ENCODE peak calls at places on chromosomes 6 and 20, in eight cellular contexts. V is stomach, X is A549, D is ovary, M is right lobe of liver, Y is heart left ventricle, S is uterus, E is thyroid gland. K is an unnamed sample.

GRCh38 chr20:41395669-41396664 is 29.3 kb upstream of the EMILIN3 start:
- DNase-seq in S (no peak), D (no peak), M (no peak), X (no peak), E (no peak), Y (no peak), V (no peak), K (no peak)

GRCh38 chr6:72022830-72023229 is 136.5 kb downstream of the RIMS1 start:
- DNase-seq in Y (no peak), M (no peak), S (no peak), E (no peak), D (no peak), X (no peak), V (no peak), K (no peak)

GRCh38 chr20:57698191-57698866 is 11.5 kb downstream of the PMEPA1 start:
- DNase-seq in M (no peak), S (peak; percentile 68), V (peak; percentile 40), D (no peak), X (peak; percentile 99), Y (no peak), E (no peak), K (no peak)

GRCh38 chr20:34536798-34537394 is 20.7 kb downstream of the DYNLRB1 start:
- DNase-seq in V (peak; percentile 73), D (no peak), E (peak; percentile 32), Y (peak; percentile 74), X (no peak), M (peak; percentile 59), S (no peak), K (no peak)

GRCh38 chr20:36827541-36828279 is 48.2 kb upstream of the TLDC2 start:
- DNase-seq in S (no peak), E (no peak), D (no peak), X (no peak), M (no peak), V (no peak), Y (peak; percentile 85), K (no peak)

GRCh38 chr6:166540631-166541331 is 45.7 kb downstream of the RAMACL start:
- DNase-seq in X (no peak), Y (peak; percentile 56), E (no peak), D (no peak), M (no peak), V (peak; percentile 28), S (no peak), K (no peak)

GRCh38 chr6:148934956-148935355 is 188.1 kb downstream of the UST start:
- DNase-seq in Y (no peak), E (no peak), V (no peak), D (no peak), X (no peak), S (no peak), M (no peak), K (no peak)

GRCh38 chr6:23547851-23548250 is 578.2 kb upstream of the NRSN1 start:
- DNase-seq in X (no peak), V (no peak), S (no peak), M (no peak), D (no peak), Y (no peak), E (no peak), K (no peak)

GRCh38 chr6:127833336-127833735 is 67.5 kb downstream of the THEMIS start:
- DNase-seq in Y (no peak), E (no peak), D (no peak), V (no peak), S (no peak), X (no peak), M (no peak), K (no peak)

GRCh38 chr20:17453592-17453991 is 77.6 kb downstream of the BFSP1 start:
- DNase-seq in X (no peak), M (no peak), V (no peak), S (no peak), D (no peak), E (no peak), Y (no peak), K (no peak)

GRCh38 chr6:32935551-32936246 is 5.1 kb downstream of the HLA-DMB start:
- DNase-seq in V (no peak), M (no peak), X (no peak), Y (no peak), D (no peak), S (no peak), E (no peak), K (no peak)

GRCh38 chr6:32933661-32934085 is 7.2 kb downstream of the HLA-DMB start:
- DNase-seq in D (peak; percentile 80), M (peak; percentile 77), X (peak; percentile 65), Y (peak; percentile 76), S (peak; percentile 84), E (peak; percentile 78), V (peak; percentile 86), K (peak; percentile 74)

GRCh38 chr6:32936247-32937152 is 4.3 kb downstream of the HLA-DMB start:
- DNase-seq in V (no peak), X (no peak), S (no peak), E (peak; percentile 83), D (no peak), M (no peak), Y (no peak), K (no peak)

GRCh38 chr6:32932132-32932868 is 8.5 kb downstream of the HLA-DMB start:
- DNase-seq in S (no peak), X (no peak), E (peak; percentile 40), V (no peak), Y (no peak), M (no peak), D (no peak), K (no peak)

GRCh38 chr6:32931211-32931610 is 9.6 kb downstream of the HLA-DMB start:
- DNase-seq in D (no peak), E (no peak), X (no peak), Y (no peak), V (no peak), S (no peak), M (no peak), K (no peak)
- H3K4me1 ChIP-seq in D (no peaks in the 10 kb centered on the region), E (peaks cover 21% of the 10 kb centered on the region), X (no peaks in the 10 kb centered on the region), Y (no peaks in the 10 kb centered on the region), V (peaks cover 10% of the 10 kb centered on the region), S (no peaks in the 10 kb centered on the region), M (no peaks in the 10 kb centered on the region), K (no peaks in the 10 kb centered on the region)

GRCh38 chr6:7636151-7636550 is 46.2 kb downstream of the SNRNP48 start:
- DNase-seq in S (no peak), D (no peak), M (no peak), V (no peak), X (no peak), Y (no peak), E (no peak), K (no peak)

GRCh38 chr6:7642784-7643183 is 52.8 kb downstream of the SNRNP48 start:
- DNase-seq in E (no peak), M (no peak), X (no peak), V (no peak), S (no peak), D (no peak), Y (no peak), K (no peak)

GRCh38 chr6:7639427-7639826 is 49.4 kb downstream of the SNRNP48 start:
- DNase-seq in D (no peak), S (no peak), E (no peak), M (no peak), X (no peak), Y (no peak), V (no peak), K (no peak)

GRCh38 chr6:7644394-7644793 is 54.4 kb downstream of the SNRNP48 start:
- DNase-seq in M (no peak), E (no peak), D (no peak), S (no peak), V (no peak), X (no peak), Y (no peak), K (no peak)

DNA sequence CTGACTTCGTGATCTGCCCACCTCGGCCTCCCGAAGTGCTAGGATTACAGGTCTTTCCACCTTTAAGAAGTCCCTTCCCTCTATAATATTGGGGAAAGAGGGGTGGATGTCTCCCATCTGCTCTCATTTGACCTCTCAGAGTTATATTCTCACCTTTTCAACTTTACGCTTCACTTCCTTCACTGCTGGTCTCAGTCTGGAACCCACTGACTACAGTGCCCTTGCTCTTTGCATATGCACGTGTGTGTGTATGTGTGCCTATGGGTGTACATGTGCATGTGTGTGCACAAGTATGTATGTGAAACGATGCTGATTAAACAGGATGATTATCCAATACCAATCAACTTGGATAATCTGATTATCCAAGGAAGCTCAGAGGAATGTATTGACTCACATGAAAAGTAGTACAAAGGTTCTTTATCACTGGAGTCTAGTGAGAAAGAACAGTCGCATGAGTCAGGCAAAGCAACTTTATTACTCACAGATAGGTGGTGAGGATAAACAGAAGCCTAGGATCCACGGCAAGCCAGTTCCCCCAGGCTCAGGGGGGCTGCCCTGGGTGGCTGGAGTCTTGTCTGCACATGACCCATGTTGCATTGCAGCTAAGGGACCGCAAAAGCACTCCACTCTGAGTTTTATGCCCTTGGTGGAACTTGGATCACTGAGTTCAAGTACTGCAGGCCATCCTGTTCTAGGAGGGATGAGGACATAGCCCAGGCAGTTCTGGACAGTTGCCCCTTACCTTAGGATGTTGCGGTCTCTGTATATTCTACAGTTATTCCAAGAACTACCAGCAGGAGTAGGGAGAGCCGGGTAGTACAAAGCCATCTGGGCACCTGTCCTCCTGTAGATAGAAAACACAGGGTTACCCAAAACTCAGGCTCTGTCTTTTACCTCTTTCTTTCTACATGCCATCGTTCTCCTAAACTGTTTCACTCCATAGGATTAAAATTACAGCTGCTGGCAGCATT is 50.9 kb downstream of the SNRNP48 start:
- DNase-seq in M (no peak), D (no peak), Y (no peak), E (no peak), S (no peak), V (no peak), X (peak; percentile 25), K (no peak)
- TF ChIP-seq POLR2A in M (no peak), D (no peak), Y (no peak), E (no peak), S (no peak), V (no peak), X (no peak), K (no peak)

GRCh38 chr6:15282334-15282733 is 36.5 kb downstream of the JARID2 start:
- DNase-seq in M (no peak), Y (no peak), X (no peak), D (no peak), E (no peak), V (no peak), S (no peak), K (no peak)
- H3K4me1 ChIP-seq in M (no peaks in the 10 kb centered on the region), Y (peaks cover 10% of the 10 kb centered on the region), X (peaks cover 55% of the 10 kb centered on the region), D (peaks cover 6% of the 10 kb centered on the region), E (peaks cover 18% of the 10 kb centered on the region), V (peaks cover 72% of the 10 kb centered on the region), S (no peaks in the 10 kb centered on the region), K (peaks cover 10% of the 10 kb centered on the region)

GRCh38 chr6:125986956-125987617 is 747 bp downstream of the TRMT11 start:
- DNase-seq in X (peak; percentile 22), Y (no peak), E (no peak), V (no peak), M (no peak), D (no peak), S (no peak), K (no peak)

GRCh38 chr6:125988280-125988679 is 1.9 kb downstream of the TRMT11 start:
- DNase-seq in S (no peak), V (no peak), X (no peak), D (no peak), E (no peak), M (no peak), Y (no peak), K (no peak)

GRCh38 chr6:125985967-125986294 is 409 bp upstream of the TRMT11 start:
- DNase-seq in X (no peak), S (no peak), Y (no peak), E (no peak), M (no peak), V (no peak), D (no peak), K (no peak)

GRCh38 chr6:125985522-125985921 is 818 bp upstream of the TRMT11 start:
- DNase-seq in E (no peak), D (no peak), V (no peak), Y (no peak), X (no peak), S (no peak), M (no peak), K (no peak)

GRCh38 chr6:125986295-125986955 is at the start of gene TRMT11:
- DNase-seq in D (peak; percentile 87), S (peak; percentile 86), Y (peak; percentile 91), X (peak; percentile 85), E (peak; percentile 93), M (peak; percentile 91), V (peak; percentile 90), K (peak; percentile 89)
- TF ChIP-seq POLR2A in D (peak; percentile 81), S (peak; percentile 78), Y (peak; percentile 61), X (peak; percentile 90), E (peak; percentile 92), M (peak; percentile 94), V (no peak), K (peak; percentile 84)

K was measured in prostate gland.